ENCODE peak calls at places on chromosomes 16 and 17, in eight cellular contexts. R, O, H, V, K, U, E and J are unnamed samples.

GRCh38 chr17:28763804-28764266 is 20.0 kb downstream of the TRAF4 start:
- DNase-seq in E (peak; percentile 81), V (peak; percentile 62), R (peak; percentile 84), O (peak; percentile 83), U (peak; percentile 92), H (peak; percentile 85), K (peak; percentile 62), J (peak; percentile 79)

GRCh38 chr16:31177136-31177535 is 2.8 kb upstream of the FUS start:
- DNase-seq in K (no peak), H (no peak), V (no peak), O (peak; percentile 66), U (no peak), R (peak; percentile 68), E (no peak), J (peak; percentile 43)

GRCh38 chr16:85529489-85530369 is 83.4 kb upstream of the GSE1 start:
- DNase-seq in E (no peak), O (no peak), R (no peak), U (no peak), H (no peak), K (no peak), V (no peak), J (no peak)

GRCh38 chr16:5791011-5791410 is 693.4 kb upstream of the EEF2KMT start:
- DNase-seq in U (no peak), O (no peak), H (no peak), R (no peak), V (no peak), K (no peak), E (no peak), J (no peak)

GRCh38 chr16:17743578-17743977 is 272.8 kb upstream of the XYLT1 start:
- DNase-seq in H (no peak), R (no peak), O (no peak), E (no peak), U (no peak), V (no peak), K (no peak), J (no peak)

GRCh38 chr17:6454495-6455320 is 10.5 kb downstream of the PIMREG start:
- DNase-seq in K (no peak), E (no peak), H (no peak), U (no peak), V (no peak), O (no peak), R (peak; percentile 51), J (no peak)

GRCh38 chr17:79192503-79193500 is 118.2 kb downstream of the ENGASE start:
- DNase-seq in R (peak; percentile 52), O (peak; percentile 12), E (no peak), U (peak; percentile 44), H (no peak), V (no peak), K (peak; percentile 18), J (peak; percentile 7)

GRCh38 chr16:73232555-73233422 is 184.9 kb upstream of the ZFHX3 start:
- DNase-seq in K (no peak), U (peak; percentile 61), R (no peak), V (peak; percentile 82), H (no peak), O (peak; percentile 94), E (no peak), J (peak; percentile 54)

GRCh38 chr17:51004249-51004648 is 116.4 kb downstream of the SPAG9 start:
- DNase-seq in K (no peak), V (no peak), O (no peak), R (no peak), U (no peak), H (no peak), E (no peak), J (no peak)

GRCh38 chr16:19094542-19095365 is 19.0 kb upstream of the ITPRIPL2 start:
- DNase-seq in U (peak; percentile 75), E (no peak), R (no peak), K (no peak), O (no peak), H (no peak), V (no peak), J (no peak)
- H3K4me3 ChIP-seq in U (no peak overlapping the region), E (no peak overlapping the region), R (no peak overlapping the region), K (no peak overlapping the region), O (no peak overlapping the region), H (no peak overlapping the region), V (no peak overlapping the region), J (no peak overlapping the region)

GRCh38 chr17:2871205-2871604 is 75.0 kb downstream of the RAP1GAP2 start:
- DNase-seq in O (no peak), R (no peak), K (no peak), V (no peak), H (no peak), U (no peak), E (no peak), J (no peak)

GRCh38 chr17:2869604-2870003 is 73.4 kb downstream of the RAP1GAP2 start:
- DNase-seq in E (no peak), U (peak; percentile 93), V (no peak), H (no peak), O (no peak), R (no peak), K (no peak), J (no peak)

GRCh38 chr17:2871720-2872119 is 75.5 kb downstream of the RAP1GAP2 start:
- DNase-seq in K (no peak), R (no peak), H (no peak), U (no peak), E (no peak), V (no peak), O (peak; percentile 57), J (no peak)

GRCh38 chr17:2865228-2865627 is 69.0 kb downstream of the RAP1GAP2 start:
- DNase-seq in U (peak; percentile 85), O (no peak), H (no peak), V (no peak), R (no peak), K (no peak), E (no peak), J (no peak)

DNA sequence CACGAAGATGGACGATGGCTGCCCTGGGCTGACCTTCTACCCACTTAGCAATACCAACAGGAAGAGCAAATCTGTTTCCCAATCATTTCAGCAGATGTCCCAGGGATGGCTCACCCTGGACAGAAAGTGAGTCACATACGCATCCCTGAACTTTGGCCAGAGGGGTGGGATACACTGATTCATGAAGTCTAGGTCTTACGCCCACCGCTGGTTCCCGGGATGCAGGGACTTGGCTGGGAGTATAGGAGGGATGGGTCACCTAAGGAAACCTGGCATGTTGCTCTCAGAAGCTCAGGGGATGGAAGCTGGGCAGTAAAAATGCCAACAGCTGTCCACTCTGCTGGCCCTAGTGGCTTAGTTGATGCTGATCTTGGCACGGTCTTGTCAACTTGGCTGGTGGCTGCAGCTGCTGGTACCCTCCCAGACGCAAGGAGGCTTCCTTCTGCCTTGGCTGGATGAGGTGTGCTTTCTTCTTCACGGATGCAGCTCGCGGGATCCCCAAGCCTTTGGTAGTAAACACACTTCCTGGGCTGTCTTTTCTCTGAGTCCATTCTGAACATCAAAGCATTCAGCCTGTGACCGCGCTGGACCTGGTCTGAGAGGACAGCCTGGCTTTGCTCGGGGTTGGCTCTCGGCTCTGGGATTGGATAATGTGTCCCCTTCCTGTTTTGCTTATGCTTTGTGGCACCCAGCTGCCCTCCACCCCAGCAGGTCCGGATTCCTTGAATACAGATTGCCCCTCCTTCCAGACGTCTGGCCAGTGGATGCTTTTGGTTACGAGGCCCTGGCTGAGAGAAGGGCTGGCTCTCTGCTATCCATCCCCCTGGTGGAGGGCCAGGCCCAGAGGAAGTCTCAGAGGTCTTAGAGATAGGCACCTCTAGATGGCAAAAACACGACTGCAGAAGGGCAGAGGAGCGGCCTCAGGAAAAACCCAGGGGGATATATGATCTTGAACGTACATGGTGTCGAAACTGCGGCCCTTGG is 71.5 kb downstream of the RAP1GAP2 start:
- DNase-seq in R (no peak), V (no peak), O (peak; percentile 98), H (no peak), K (no peak), U (peak; percentile 73), E (no peak), J (peak; percentile 62)
- TF ChIP-seq CTCF in R (no peak), V (no peak), O (peak; percentile 27), H (no peak), K (no peak), U (peak; percentile 36), E (no peak), J (no peak)

DNA sequence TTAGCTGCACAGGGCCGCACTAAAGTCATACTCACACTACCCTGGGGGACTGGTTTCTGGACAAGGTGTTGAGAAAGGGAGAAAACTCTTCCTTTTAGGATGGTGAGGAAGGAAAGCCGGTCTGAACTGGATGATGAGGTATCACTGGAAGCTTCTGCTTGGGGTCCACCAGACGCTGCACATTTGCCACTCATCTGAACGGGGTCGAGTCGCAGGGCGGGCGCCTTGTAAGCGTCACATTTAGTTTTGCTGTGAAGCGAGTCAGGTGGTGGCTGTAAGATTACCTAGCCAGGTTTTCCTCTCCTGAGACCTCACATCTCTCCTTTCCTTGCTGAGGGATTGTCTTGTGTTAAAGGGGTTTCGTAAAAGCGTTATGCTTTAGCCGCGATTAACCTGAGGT is 2.3 kb downstream of the JPT2 start:
- DNase-seq in O (no peak), K (no peak), V (no peak), R (no peak), U (no peak), H (no peak), E (no peak), J (no peak)
- H3K4me3 ChIP-seq in O (no peak overlapping the region), K (no peak overlapping the region), V (no peak overlapping the region), R (no peak overlapping the region), U (no peak overlapping the region), H (no peak overlapping the region), E (no peak overlapping the region), J (no peak overlapping the region)

DNA sequence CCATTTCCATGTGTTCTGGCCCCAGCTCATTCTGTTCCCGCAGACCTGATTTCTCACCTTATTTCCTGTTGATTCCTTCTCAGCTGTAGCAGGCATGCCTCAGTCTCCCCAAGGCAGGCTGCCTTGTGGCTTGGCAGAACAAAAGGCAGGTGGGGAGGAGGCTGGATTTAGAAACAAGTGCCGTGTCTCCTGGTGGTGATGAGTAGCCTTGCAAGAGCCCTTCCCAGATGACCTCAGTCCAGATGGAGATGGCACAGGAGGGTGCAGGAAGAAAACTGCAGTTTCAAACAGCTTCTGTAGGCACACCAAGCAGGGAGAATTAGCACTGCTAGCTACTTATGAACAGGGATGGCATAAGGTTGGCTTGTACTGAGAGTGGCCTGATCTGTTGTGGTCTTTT is 64.6 kb downstream of the ARHGAP44 start:
- DNase-seq in O (no peak), R (no peak), K (no peak), U (no peak), V (no peak), E (no peak), H (no peak), J (no peak)
- TF ChIP-seq CTCF in O (no peak), R (no peak), K (no peak), U (no peak), V (no peak), E (no peak), H (no peak), J (no peak)

GRCh38 chr17:44004077-44004760 is at the start of gene NAGS:
- DNase-seq in U (no peak), R (no peak), E (peak; percentile 96), V (no peak), K (peak; percentile 22), H (no peak), O (peak; percentile 71), J (no peak)
- H3K4me3 ChIP-seq in U (no peak within 1 kb of the TSS), R (peak within 1 kb of the TSS; percentile 50), E (peak within 1 kb of the TSS; percentile 53), V (no peak within 1 kb of the TSS), K (no peak within 1 kb of the TSS), H (peak within 1 kb of the TSS; percentile 62), O (peak within 1 kb of the TSS; percentile 82), J (peak within 1 kb of the TSS; percentile 26)